ENCODE peak calls at places on chromosome 2, in seven cellular contexts. S is adrenal gland, E is HepG2, C is IMR-90, Y is transverse colon, Q is esophagus squamous epithelium, R is Peyer's patch. J is an unnamed sample.
A peak's percentile ranks its signal among the peaks of the same experiment; 100 is the strongest.

GRCh38 chr2:241842620-241843211 is 16.0 kb downstream of the PDCD1 start:
- DNase-seq in C (no peak), E (no peak), Y (peak; percentile 65), R (peak; percentile 67), Q (no peak), S (peak; percentile 23), J (no peak)

GRCh38 chr2:239379641-239380170 is 21.1 kb downstream of the HDAC4 start:
- DNase-seq in E (no peak), R (no peak), S (no peak), Q (no peak), Y (no peak), C (no peak), J (no peak)

GRCh38 chr2:241897231-241897916 is 27.8 kb downstream of the RTP5 start:
- DNase-seq in E (no peak), R (no peak), Q (no peak), S (no peak), C (no peak), Y (no peak), J (no peak)

GRCh38 chr2:17309741-17310339 is 208.4 kb downstream of the RAD51AP2 start:
- DNase-seq in Y (peak; percentile 15), R (peak; percentile 47), S (peak; percentile 33), C (peak; percentile 49), E (peak; percentile 86), Q (no peak), J (peak; percentile 12)

GRCh38 chr2:65491381-65491903 is 59.0 kb upstream of the SPRED2 start:
- DNase-seq in C (no peak), Y (no peak), E (no peak), S (no peak), Q (no peak), R (no peak), J (no peak)

GRCh38 chr2:136141510-136142154 is 23.7 kb upstream of the CXCR4 start:
- DNase-seq in S (no peak), Q (no peak), C (no peak), R (no peak), E (no peak), Y (no peak), J (no peak)

GRCh38 chr2:98936133-98936916 is at the start of gene CRACDL:
- DNase-seq in Y (no peak), Q (no peak), S (no peak), C (no peak), E (no peak), R (no peak), J (no peak)

GRCh38 chr2:200795044-200795443 is 16.7 kb upstream of the BZW1 start:
- DNase-seq in Y (no peak), E (peak; percentile 25), S (peak; percentile 40), R (no peak), C (no peak), Q (no peak), J (no peak)

GRCh38 chr2:102940684-102941083 is 178.9 kb downstream of the TMEM182 start:
- DNase-seq in E (no peak), S (no peak), Y (no peak), Q (no peak), R (no peak), C (no peak), J (no peak)

GRCh38 chr2:124804014-124804940 is 779.2 kb downstream of the CNTNAP5 start:
- DNase-seq in E (peak; percentile 69), C (peak; percentile 25), Q (no peak), R (no peak), Y (peak; percentile 43), S (no peak), J (peak; percentile 12)

GRCh38 chr2:233119806-233120205 is 59.7 kb downstream of the INPP5D start:
- DNase-seq in Q (no peak), S (no peak), R (no peak), E (no peak), Y (no peak), C (no peak), J (no peak)

GRCh38 chr2:81078631-81079030 is 774.1 kb upstream of the LRRTM1 start:
- DNase-seq in S (no peak), Q (no peak), Y (no peak), R (no peak), C (no peak), E (no peak), J (no peak)

GRCh38 chr2:69781321-69782248 is 39.7 kb downstream of the ANXA4 start:
- DNase-seq in C (no peak), R (no peak), Q (no peak), S (no peak), Y (peak; percentile 47), E (peak; percentile 97), J (no peak)
- TF ChIP-seq POLR2A in C (no peak), R (no peak), Q (no peak), S (no peak), Y (no peak), E (peak; percentile 37), J (no peak)

GRCh38 chr2:35598310-35598709 is 757.3 kb upstream of the CRIM1 start:
- DNase-seq in E (no peak), C (no peak), R (no peak), Y (no peak), S (no peak), Q (no peak), J (no peak)
- TF ChIP-seq POLR2A in E (no peak), C (no peak), R (no peak), Y (no peak), S (no peak), Q (no peak), J (no peak)

DNA sequence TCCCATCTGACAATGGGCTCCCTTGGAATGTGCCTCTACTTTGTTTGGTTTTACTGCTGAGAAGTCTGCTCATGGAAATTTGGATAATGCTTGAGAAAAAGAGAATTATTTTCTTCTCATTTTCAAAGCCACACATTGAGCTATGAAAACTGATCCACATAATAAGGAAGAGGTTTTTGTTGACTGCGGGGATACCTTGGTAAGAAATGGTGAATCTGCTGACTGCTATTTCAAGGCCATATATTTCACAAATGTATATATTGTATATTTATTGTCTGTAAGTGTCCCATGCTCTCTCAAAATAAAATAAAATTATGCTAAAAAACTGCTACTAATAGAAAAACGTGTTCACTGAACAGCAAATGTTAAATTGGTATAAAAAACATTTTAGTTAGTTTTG is 15.1 kb downstream of the SH3YL1 start:
- DNase-seq in Y (no peak), C (no peak), E (no peak), S (no peak), R (no peak), Q (no peak), J (no peak)
- TF ChIP-seq POLR2A in Y (no peak), C (no peak), E (no peak), S (no peak), R (no peak), Q (no peak), J (no peak)

DNA sequence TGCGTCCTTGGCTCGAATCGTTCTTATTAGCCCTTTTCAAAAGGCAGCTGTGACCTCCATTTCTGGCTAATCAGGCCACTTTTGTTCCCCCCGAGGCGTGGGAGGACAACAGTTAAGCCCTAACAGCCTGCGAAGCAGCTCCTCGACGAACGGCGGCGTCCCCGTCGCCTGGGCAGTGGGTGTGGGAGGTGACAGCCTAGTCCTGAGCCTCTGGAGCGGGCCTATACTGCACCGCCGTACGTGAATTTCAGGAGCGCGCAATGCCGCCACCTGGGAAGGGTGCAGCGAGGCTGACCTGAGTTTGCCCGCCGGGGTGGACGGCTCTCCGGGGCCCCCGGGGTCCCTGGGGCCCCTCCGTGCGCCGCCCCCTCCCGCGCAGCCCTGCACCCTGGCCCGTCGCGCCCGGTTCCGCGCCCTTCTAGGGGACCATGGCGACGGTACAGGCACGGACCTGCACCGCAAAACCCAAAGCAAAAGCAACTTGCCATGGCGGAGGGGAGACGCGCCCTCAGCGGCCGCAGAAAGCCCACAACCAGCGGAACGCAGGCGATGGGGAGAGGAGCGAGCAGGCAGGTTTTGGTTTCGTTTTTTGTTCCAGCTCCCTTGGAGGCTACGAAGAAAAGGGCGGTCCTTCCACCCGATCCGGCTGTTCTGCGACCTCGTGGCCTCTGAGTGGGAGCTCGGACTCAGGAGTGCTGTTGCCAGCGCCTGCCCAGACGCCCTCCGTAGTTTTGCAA is at the start of gene RBM43:
- DNase-seq in Q (peak; percentile 52), R (peak; percentile 79), S (peak; percentile 85), C (peak; percentile 91), E (peak; percentile 44), Y (peak; percentile 88), J (peak; percentile 86)
- TF ChIP-seq POLR2A in Q (peak; percentile 33), R (peak; percentile 33), S (peak; percentile 37), C (peak; percentile 6), E (peak; percentile 22), Y (peak; percentile 65), J (peak; percentile 35)

DNA sequence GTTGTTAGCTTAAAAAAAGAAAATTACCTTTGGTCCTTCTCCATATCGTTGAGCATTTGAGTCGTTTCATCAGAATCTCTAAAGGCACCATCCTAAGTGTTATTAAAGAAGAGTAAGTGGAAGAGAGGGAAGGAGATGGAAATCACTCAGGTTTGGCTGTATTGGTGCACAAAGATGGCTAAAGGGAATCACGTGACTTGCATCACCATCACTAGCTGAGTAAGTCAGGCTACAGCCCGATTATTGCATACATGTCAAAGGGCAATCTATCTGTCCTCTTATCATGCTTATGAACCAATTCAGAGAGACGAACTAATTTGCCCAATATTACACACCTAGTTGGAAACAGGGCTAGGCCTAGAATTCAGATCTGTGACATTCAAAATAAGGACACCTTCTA is 137.6 kb downstream of the CMPK2 start:
- DNase-seq in Y (no peak), E (no peak), R (no peak), S (no peak), C (no peak), Q (no peak), J (no peak)
- TF ChIP-seq POLR2A in Y (no peak), E (no peak), R (no peak), S (no peak), C (no peak), Q (no peak), J (no peak)

GRCh38 chr2:107735206-107735605 is 91.5 kb upstream of the RGPD4 start:
- DNase-seq in S (no peak), Q (no peak), R (no peak), Y (no peak), C (no peak), E (no peak), J (no peak)

GRCh38 chr2:107737764-107738163 is 88.9 kb upstream of the RGPD4 start:
- DNase-seq in Q (no peak), Y (no peak), S (no peak), R (no peak), C (no peak), E (no peak), J (no peak)

GRCh38 chr2:107740300-107740699 is 86.4 kb upstream of the RGPD4 start:
- DNase-seq in Y (no peak), R (no peak), E (no peak), S (no peak), C (no peak), Q (no peak), J (no peak)

GRCh38 chr2:107742460-107743027 is 84.1 kb upstream of the RGPD4 start:
- DNase-seq in S (no peak), Y (no peak), R (no peak), C (no peak), E (no peak), Q (no peak), J (no peak)

DNA sequence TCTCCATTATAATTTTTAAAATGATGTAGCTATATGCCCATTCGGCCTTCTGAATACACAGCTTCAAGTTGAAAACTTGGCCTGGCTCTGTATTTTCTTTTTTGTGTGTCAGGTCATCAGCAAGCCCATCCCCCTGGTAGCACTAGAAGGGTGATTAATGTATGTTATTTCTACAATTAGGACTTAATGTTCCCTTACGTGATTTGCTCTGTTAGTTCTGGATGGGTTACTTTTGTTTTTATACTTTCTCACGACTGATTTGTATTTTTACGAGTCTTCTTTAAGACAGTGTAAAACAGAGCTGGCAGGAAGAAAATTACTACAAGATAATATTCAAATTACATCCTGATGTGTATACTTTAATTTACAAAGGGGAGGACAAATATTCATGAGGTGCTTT is 88.4 kb upstream of the RGPD4 start:
- DNase-seq in Q (no peak), Y (no peak), R (no peak), C (no peak), E (no peak), S (no peak), J (no peak)
- TF ChIP-seq POLR2A in Q (no peak), Y (no peak), R (no peak), C (no peak), E (no peak), S (no peak), J (no peak)

GRCh38 chr2:168247341-168248305 is at the start of gene STK39:
- DNase-seq in S (peak; percentile 67), Q (no peak), C (peak; percentile 73), Y (peak; percentile 80), R (peak; percentile 52), E (peak; percentile 68), J (peak; percentile 80)
- TF ChIP-seq POLR2A in S (no peak), Q (no peak), C (no peak), Y (peak; percentile 54), R (peak; percentile 53), E (peak; percentile 51), J (peak; percentile 37)

J was measured in H54.